ENCODE peak calls at places on chromosome 20, in five cellular contexts. H, Z, J, G and S are unnamed samples.

GRCh38 chr20:22901921-22902320 is 133.2 kb upstream of the SSTR4 start:
- DNase-seq in G (no peak), J (no peak), Z (no peak), H (no peak), S (no peak)

GRCh38 chr20:44532248-44532980 is 10.5 kb upstream of the SERINC3 start:
- DNase-seq in J (no peak), G (no peak), H (no peak), Z (no peak), S (no peak)

GRCh38 chr20:63125893-63126601 is 89.9 kb downstream of the YTHDF1 start:
- DNase-seq in H (no peak), Z (no peak), J (no peak), G (no peak), S (no peak)

GRCh38 chr20:13736792-13737191 is 47.9 kb downstream of the ESF1 start:
- DNase-seq in Z (peak), J (peak), G (no peak), H (no peak), S (no peak)

GRCh38 chr20:5195655-5196054 is 68.8 kb downstream of the CDS2 start:
- DNase-seq in J (peak), H (no peak), Z (no peak), G (no peak), S (no peak)

GRCh38 chr20:54173653-54174451 is at the start of gene CYP24A1:
- DNase-seq in Z (peak), H (no peak), J (no peak), G (no peak), S (no peak)

GRCh38 chr20:54772931-54773642 is 297.7 kb downstream of the DOK5 start:
- DNase-seq in Z (no peak), H (no peak), G (no peak), J (no peak), S (no peak)

GRCh38 chr20:53718622-53719021 is 125.0 kb upstream of the ZNF217 start:
- DNase-seq in Z (no peak), J (no peak), G (no peak), H (no peak), S (no peak)

GRCh38 chr20:1941226-1941625 is 46.0 kb downstream of the SIRPA start:
- DNase-seq in G (no peak), H (no peak), J (no peak), Z (no peak), S (no peak)